ENCODE peak calls at places on chromosomes 2 and 18, in nine cellular contexts. B is central memory CD4-positive, alpha-beta T cell; Y is activated effector memory CD4-positive, alpha-beta T cell treated with Interleukin-2 at 50 U/mL for 16 hours; O is left ventricle myocardium inferior; M is BE2C; R is T-cell; J is cerebellum; D is ELR; G is germinal center. L is an unnamed sample.

GRCh38 chr2:48504647-48505327 is 25.2 kb upstream of the STON1 start:
- DNase-seq in B (no peak), G (no peak), O (no peak), D (peak; percentile 64), Y (no peak), M (no peak), J (no peak), R (no peak), L (peak; percentile 72)

GRCh38 chr2:127106457-127106997 is 427 bp downstream of the BIN1 start:
- DNase-seq in D (peak; percentile 44), O (no peak), J (no peak), G (peak; percentile 34), Y (no peak), M (peak; percentile 22), R (no peak), B (no peak), L (no peak)

GRCh38 chr2:44969936-44970335 is 28.4 kb downstream of the SIX3 start:
- DNase-seq in G (no peak), M (no peak), O (no peak), J (no peak), Y (no peak), D (no peak), B (no peak), R (no peak), L (no peak)

GRCh38 chr2:10427568-10427975 is 20.6 kb downstream of the ODC1 start:
- DNase-seq in G (no peak), Y (no peak), R (no peak), B (no peak), J (no peak), M (no peak), D (no peak), O (no peak), L (no peak)

GRCh38 chr2:238286551-238286950 is 1.9 kb downstream of the PER2 start:
- DNase-seq in O (peak; percentile 50), D (peak; percentile 62), Y (no peak), M (no peak), R (no peak), J (no peak), B (no peak), G (no peak), L (peak; percentile 19)

GRCh38 chr2:71786291-71787107 is 333.1 kb downstream of the DYSF start:
- DNase-seq in M (no peak), Y (no peak), O (no peak), R (no peak), J (no peak), D (no peak), G (no peak), B (no peak), L (no peak)

GRCh38 chr2:55099878-55100820 is 49.9 kb upstream of the RTN4 start:
- DNase-seq in R (no peak), J (no peak), D (peak; percentile 51), M (no peak), O (no peak), B (no peak), G (no peak), Y (no peak), L (no peak)

GRCh38 chr2:3176869-3177255 is 200.8 kb downstream of the EIPR1 start:
- DNase-seq in Y (no peak), G (no peak), B (no peak), M (no peak), R (no peak), J (no peak), O (no peak), D (no peak), L (no peak)

GRCh38 chr18:48676756-48677368 is 138.0 kb downstream of the CTIF start:
- DNase-seq in G (peak; percentile 77), B (peak; percentile 42), R (peak; percentile 22), O (peak; percentile 68), D (peak; percentile 71), M (peak; percentile 79), Y (peak; percentile 32), J (peak; percentile 79), L (peak; percentile 18)

GRCh38 chr2:25521126-25521525 is 152.3 kb downstream of the DTNB start:
- DNase-seq in M (no peak), R (no peak), B (no peak), Y (no peak), D (peak; percentile 24), G (no peak), J (no peak), O (no peak), L (no peak)